ENCODE peak calls at places on chromosomes 16 and 17, in seven cellular contexts. One of them, this sample, is unnamed.
A peak's percentile ranks its signal among the peaks of the same experiment; 100 is the strongest.

GRCh38 chr17:948284-948852 is 31.2 kb downstream of the NXN start:
- DNase-seq in CD8-positive, alpha-beta T cell: no peak
- DNase-seq in CD8-positive, alpha-beta memory T cell: no peak
- DNase-seq in right lobe of liver: no peak
- DNase-seq in tibial nerve: no peak
- DNase-seq in aorta: peak; percentile 62
- DNase-seq in BE2C: no peak
- DNase-seq in this sample: no peak

GRCh38 chr17:77387891-77388290 is 247.1 kb downstream of the SEC14L1 start:
- DNase-seq in CD8-positive, alpha-beta T cell: no peak
- DNase-seq in CD8-positive, alpha-beta memory T cell: no peak
- DNase-seq in right lobe of liver: no peak
- DNase-seq in tibial nerve: no peak
- DNase-seq in aorta: no peak
- DNase-seq in BE2C: no peak
- DNase-seq in this sample: no peak

GRCh38 chr16:87344931-87345631 is 27.9 kb upstream of the C16orf95 start:
- DNase-seq in CD8-positive, alpha-beta T cell: peak; percentile 69
- DNase-seq in CD8-positive, alpha-beta memory T cell: peak; percentile 40
- DNase-seq in right lobe of liver: no peak
- DNase-seq in tibial nerve: no peak
- DNase-seq in aorta: no peak
- DNase-seq in BE2C: no peak
- DNase-seq in this sample: no peak

GRCh38 chr17:29640981-29641642 is 18.4 kb upstream of the CORO6 start:
- DNase-seq in CD8-positive, alpha-beta T cell: no peak
- DNase-seq in CD8-positive, alpha-beta memory T cell: no peak
- DNase-seq in right lobe of liver: no peak
- DNase-seq in tibial nerve: no peak
- DNase-seq in aorta: no peak
- DNase-seq in BE2C: no peak
- DNase-seq in this sample: no peak

GRCh38 chr17:2138318-2138717 is 83.4 kb downstream of the HIC1 start:
- DNase-seq in CD8-positive, alpha-beta T cell: no peak
- DNase-seq in CD8-positive, alpha-beta memory T cell: peak; percentile 3
- DNase-seq in right lobe of liver: no peak
- DNase-seq in tibial nerve: no peak
- DNase-seq in aorta: no peak
- DNase-seq in BE2C: peak; percentile 57
- DNase-seq in this sample: no peak

GRCh38 chr16:90061437-90061836 is 15.7 kb downstream of the PRDM7 start:
- DNase-seq in CD8-positive, alpha-beta T cell: no peak
- DNase-seq in CD8-positive, alpha-beta memory T cell: no peak
- DNase-seq in right lobe of liver: no peak
- DNase-seq in tibial nerve: no peak
- DNase-seq in aorta: no peak
- DNase-seq in BE2C: no peak
- DNase-seq in this sample: no peak

GRCh38 chr17:60601443-60602384 is 1.7 kb downstream of the PPM1D start:
- DNase-seq in CD8-positive, alpha-beta T cell: peak; percentile 49
- DNase-seq in CD8-positive, alpha-beta memory T cell: peak; percentile 17
- DNase-seq in right lobe of liver: no peak
- DNase-seq in tibial nerve: no peak
- DNase-seq in aorta: no peak
- DNase-seq in BE2C: peak; percentile 61
- DNase-seq in this sample: no peak

GRCh38 chr16:424033-424622 is 1.3 kb upstream of the RAB11FIP3 start:
- DNase-seq in CD8-positive, alpha-beta T cell: no peak
- DNase-seq in CD8-positive, alpha-beta memory T cell: no peak
- DNase-seq in right lobe of liver: no peak
- DNase-seq in tibial nerve: peak; percentile 40
- DNase-seq in aorta: no peak
- DNase-seq in BE2C: peak; percentile 48
- DNase-seq in this sample: no peak

GRCh38 chr17:63932008-63932561 is at the start of gene CD79B:
- DNase-seq in CD8-positive, alpha-beta T cell: peak; percentile 68
- DNase-seq in CD8-positive, alpha-beta memory T cell: no peak
- DNase-seq in right lobe of liver: no peak
- DNase-seq in tibial nerve: no peak
- DNase-seq in aorta: no peak
- DNase-seq in BE2C: no peak
- DNase-seq in this sample: peak; percentile 94

GRCh38 chr17:410674-411401 is 58.2 kb upstream of the RPH3AL start:
- DNase-seq in CD8-positive, alpha-beta T cell: peak; percentile 70
- DNase-seq in CD8-positive, alpha-beta memory T cell: peak; percentile 46
- DNase-seq in right lobe of liver: peak; percentile 57
- DNase-seq in tibial nerve: no peak
- DNase-seq in aorta: peak; percentile 36
- DNase-seq in BE2C: peak; percentile 18
- DNase-seq in this sample: peak; percentile 80

GRCh38 chr16:1613240-1613639 is 1.1 kb downstream of the CRAMP1 start:
- DNase-seq in CD8-positive, alpha-beta T cell: no peak
- DNase-seq in CD8-positive, alpha-beta memory T cell: no peak
- DNase-seq in right lobe of liver: no peak
- DNase-seq in tibial nerve: no peak
- DNase-seq in aorta: no peak
- DNase-seq in BE2C: no peak
- DNase-seq in this sample: no peak

GRCh38 chr17:35664685-35665084 is 66.8 kb upstream of the RASL10B start:
- DNase-seq in CD8-positive, alpha-beta T cell: no peak
- DNase-seq in CD8-positive, alpha-beta memory T cell: no peak
- DNase-seq in right lobe of liver: no peak
- DNase-seq in tibial nerve: no peak
- DNase-seq in aorta: no peak
- DNase-seq in BE2C: no peak
- DNase-seq in this sample: no peak

GRCh38 chr17:31392856-31393748 is 1.6 kb downstream of the RAB11FIP4 start:
- DNase-seq in CD8-positive, alpha-beta T cell: peak; percentile 46
- DNase-seq in CD8-positive, alpha-beta memory T cell: no peak
- DNase-seq in right lobe of liver: no peak
- DNase-seq in tibial nerve: no peak
- DNase-seq in aorta: peak; percentile 72
- DNase-seq in BE2C: no peak
- DNase-seq in this sample: peak; percentile 45

GRCh38 chr17:57569860-57570259 is 175.2 kb downstream of the CCDC182 start:
- DNase-seq in CD8-positive, alpha-beta T cell: no peak
- DNase-seq in CD8-positive, alpha-beta memory T cell: no peak
- DNase-seq in right lobe of liver: no peak
- DNase-seq in tibial nerve: no peak
- DNase-seq in aorta: no peak
- DNase-seq in BE2C: no peak
- DNase-seq in this sample: no peak

GRCh38 chr16:29745853-29746345 is at the start of gene C16orf54:
- DNase-seq in CD8-positive, alpha-beta T cell: peak; percentile 95
- DNase-seq in CD8-positive, alpha-beta memory T cell: peak; percentile 95
- DNase-seq in right lobe of liver: peak; percentile 85
- DNase-seq in tibial nerve: no peak
- DNase-seq in aorta: peak; percentile 86
- DNase-seq in BE2C: no peak
- DNase-seq in this sample: peak; percentile 99

GRCh38 chr17:56973520-56973919 is 4.4 kb upstream of the SCPEP1 start:
- DNase-seq in CD8-positive, alpha-beta T cell: no peak
- DNase-seq in CD8-positive, alpha-beta memory T cell: no peak
- DNase-seq in right lobe of liver: no peak
- DNase-seq in tibial nerve: no peak
- DNase-seq in aorta: no peak
- DNase-seq in BE2C: no peak
- DNase-seq in this sample: no peak

GRCh38 chr16:27644165-27644564 is 94.2 kb downstream of the KATNIP start:
- DNase-seq in CD8-positive, alpha-beta T cell: no peak
- DNase-seq in CD8-positive, alpha-beta memory T cell: no peak
- DNase-seq in right lobe of liver: no peak
- DNase-seq in tibial nerve: no peak
- DNase-seq in aorta: no peak
- DNase-seq in BE2C: peak; percentile 75
- DNase-seq in this sample: no peak

GRCh38 chr16:14354561-14355351 is 275.3 kb downstream of the PARN start:
- DNase-seq in CD8-positive, alpha-beta T cell: no peak
- DNase-seq in CD8-positive, alpha-beta memory T cell: no peak
- DNase-seq in right lobe of liver: no peak
- DNase-seq in tibial nerve: no peak
- DNase-seq in aorta: no peak
- DNase-seq in BE2C: no peak
- DNase-seq in this sample: no peak

GRCh38 chr16:75774197-75774596 is 47.9 kb upstream of the CPHXL start:
- DNase-seq in CD8-positive, alpha-beta T cell: no peak
- DNase-seq in CD8-positive, alpha-beta memory T cell: no peak
- DNase-seq in right lobe of liver: no peak
- DNase-seq in tibial nerve: no peak
- DNase-seq in aorta: no peak
- DNase-seq in BE2C: no peak
- DNase-seq in this sample: no peak

GRCh38 chr16:88591577-88592021 is 21.4 kb downstream of the ZC3H18 start:
- DNase-seq in CD8-positive, alpha-beta T cell: no peak
- DNase-seq in CD8-positive, alpha-beta memory T cell: no peak
- DNase-seq in right lobe of liver: no peak
- DNase-seq in tibial nerve: peak; percentile 40
- DNase-seq in aorta: no peak
- DNase-seq in BE2C: no peak
- DNase-seq in this sample: no peak

GRCh38 chr17:48890086-48890485 is 2.5 kb upstream of the ATP5MC1 start:
- DNase-seq in CD8-positive, alpha-beta T cell: no peak
- DNase-seq in CD8-positive, alpha-beta memory T cell: no peak
- DNase-seq in right lobe of liver: no peak
- DNase-seq in tibial nerve: no peak
- DNase-seq in aorta: no peak
- DNase-seq in BE2C: no peak
- DNase-seq in this sample: no peak

GRCh38 chr16:70572926-70573270 is 49.3 kb downstream of the SF3B3 start:
- DNase-seq in CD8-positive, alpha-beta T cell: no peak
- DNase-seq in CD8-positive, alpha-beta memory T cell: no peak
- DNase-seq in right lobe of liver: no peak
- DNase-seq in tibial nerve: no peak
- DNase-seq in aorta: no peak
- DNase-seq in BE2C: no peak
- DNase-seq in this sample: no peak
- H3K4me1 ChIP-seq in CD8-positive, alpha-beta T cell: no peaks in the 10 kb centered on the region
- H3K4me1 ChIP-seq in CD8-positive, alpha-beta memory T cell: peaks cover 3% of the 10 kb centered on the region
- H3K4me1 ChIP-seq in right lobe of liver: no peaks in the 10 kb centered on the region
- H3K4me1 ChIP-seq in tibial nerve: peaks cover 3% of the 10 kb centered on the region
- H3K4me1 ChIP-seq in aorta: peaks cover 7% of the 10 kb centered on the region
- H3K4me1 ChIP-seq in BE2C: no peaks in the 10 kb centered on the region
- H3K4me1 ChIP-seq in this sample: peaks cover 56% of the 10 kb centered on the region

DNA sequence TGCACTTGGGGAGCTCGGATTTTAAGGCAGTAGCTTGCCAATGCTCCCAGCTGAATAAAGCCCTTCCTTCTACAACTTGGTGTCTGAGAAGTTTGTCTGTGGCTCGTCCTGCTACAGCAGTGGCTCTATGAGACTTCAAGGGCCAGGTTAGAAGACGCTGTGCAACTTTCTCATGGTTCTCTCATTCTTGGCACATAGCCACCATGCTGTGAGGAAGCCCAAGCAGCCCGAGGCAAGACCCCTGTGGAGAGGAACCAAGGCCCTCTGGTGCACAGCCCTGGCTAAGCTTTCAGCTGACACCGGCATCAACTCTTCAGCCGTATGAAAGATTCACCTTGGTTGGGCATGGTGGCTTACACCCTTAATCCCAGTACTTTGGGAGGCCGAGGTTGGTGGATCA is 116.9 kb upstream of the EEF2KMT start:
- DNase-seq in CD8-positive, alpha-beta T cell: no peak
- DNase-seq in CD8-positive, alpha-beta memory T cell: no peak
- DNase-seq in right lobe of liver: no peak
- DNase-seq in tibial nerve: no peak
- DNase-seq in aorta: no peak
- DNase-seq in BE2C: no peak
- DNase-seq in this sample: no peak
- H3K9me3 ChIP-seq in CD8-positive, alpha-beta T cell: no peaks in the 10 kb centered on the region
- H3K9me3 ChIP-seq in CD8-positive, alpha-beta memory T cell: no peaks in the 10 kb centered on the region
- H3K9me3 ChIP-seq in right lobe of liver: no peaks in the 10 kb centered on the region
- H3K9me3 ChIP-seq in tibial nerve: no peaks in the 10 kb centered on the region
- H3K9me3 ChIP-seq in aorta: peaks cover 5% of the 10 kb centered on the region
- H3K9me3 ChIP-seq in BE2C: no peaks in the 10 kb centered on the region
- H3K9me3 ChIP-seq in this sample: peaks cover 9% of the 10 kb centered on the region

GRCh38 chr16:84566580-84567244 is 51.2 kb downstream of the COTL1 start:
- DNase-seq in CD8-positive, alpha-beta T cell: no peak
- DNase-seq in CD8-positive, alpha-beta memory T cell: no peak
- DNase-seq in right lobe of liver: no peak
- DNase-seq in tibial nerve: no peak
- DNase-seq in aorta: no peak
- DNase-seq in BE2C: no peak
- DNase-seq in this sample: peak; percentile 65
- H3K27me3 ChIP-seq in CD8-positive, alpha-beta T cell: no peaks in the 10 kb centered on the region
- H3K27me3 ChIP-seq in CD8-positive, alpha-beta memory T cell: no peaks in the 10 kb centered on the region
- H3K27me3 ChIP-seq in right lobe of liver: no peaks in the 10 kb centered on the region
- H3K27me3 ChIP-seq in tibial nerve: no peaks in the 10 kb centered on the region
- H3K27me3 ChIP-seq in aorta: no peaks in the 10 kb centered on the region
- H3K27me3 ChIP-seq in BE2C: no peaks in the 10 kb centered on the region
- H3K27me3 ChIP-seq in this sample: no peaks in the 10 kb centered on the region

GRCh38 chr17:79002291-79002690 is 7.3 kb downstream of the CANT1 start:
- DNase-seq in CD8-positive, alpha-beta T cell: no peak
- DNase-seq in CD8-positive, alpha-beta memory T cell: no peak
- DNase-seq in right lobe of liver: no peak
- DNase-seq in tibial nerve: no peak
- DNase-seq in aorta: no peak
- DNase-seq in BE2C: no peak
- DNase-seq in this sample: no peak
- H3K4me1 ChIP-seq in CD8-positive, alpha-beta T cell: peaks cover 23% of the 10 kb centered on the region
- H3K4me1 ChIP-seq in CD8-positive, alpha-beta memory T cell: peaks cover 23% of the 10 kb centered on the region
- H3K4me1 ChIP-seq in right lobe of liver: no peaks in the 10 kb centered on the region
- H3K4me1 ChIP-seq in tibial nerve: no peaks in the 10 kb centered on the region
- H3K4me1 ChIP-seq in aorta: no peaks in the 10 kb centered on the region
- H3K4me1 ChIP-seq in BE2C: peaks cover 5% of the 10 kb centered on the region
- H3K4me1 ChIP-seq in this sample: peaks cover 55% of the 10 kb centered on the region

GRCh38 chr16:3375680-3376079 is 20.0 kb downstream of the OR2C1 start:
- DNase-seq in CD8-positive, alpha-beta T cell: no peak
- DNase-seq in CD8-positive, alpha-beta memory T cell: no peak
- DNase-seq in right lobe of liver: no peak
- DNase-seq in tibial nerve: no peak
- DNase-seq in aorta: no peak
- DNase-seq in BE2C: no peak
- DNase-seq in this sample: no peak
- H3K9me3 ChIP-seq in CD8-positive, alpha-beta T cell: peaks cover 13% of the 10 kb centered on the region
- H3K9me3 ChIP-seq in CD8-positive, alpha-beta memory T cell: peaks cover 14% of the 10 kb centered on the region
- H3K9me3 ChIP-seq in right lobe of liver: no peaks in the 10 kb centered on the region
- H3K9me3 ChIP-seq in tibial nerve: peaks cover 60% of the 10 kb centered on the region
- H3K9me3 ChIP-seq in aorta: peaks cover 28% of the 10 kb centered on the region
- H3K9me3 ChIP-seq in BE2C: no peaks in the 10 kb centered on the region
- H3K9me3 ChIP-seq in this sample: no peaks in the 10 kb centered on the region

This sample was measured in spleen.